ENCODE peak calls at places on chromosomes 3 and 15, in seven cellular contexts. C is aorta; K is uterus; H is thoracic aorta; J is astrocyte; M is naive thymus-derived CD4-positive, alpha-beta T cell; W is WERI-Rb-1. P is an unnamed sample.

GRCh38 chr15:43105077-43105769 is 615 bp downstream of the UBR1 start:
- DNase-seq in C (no peak), K (no peak), H (no peak), J (no peak), M (no peak), W (no peak), P (no peak)

GRCh38 chr3:130934442-130935089 is 40.7 kb downstream of the ATP2C1 start:
- DNase-seq in C (no peak), K (no peak), H (no peak), J (no peak), M (no peak), W (no peak), P (no peak)

GRCh38 chr3:66393486-66394260 is 107.1 kb downstream of the LRIG1 start:
- DNase-seq in C (no peak), K (no peak), H (no peak), J (peak; percentile 75), M (peak; percentile 73), W (no peak), P (no peak)

GRCh38 chr3:124772081-124772831 is 42.0 kb downstream of the UMPS start:
- DNase-seq in C (peak; percentile 58), K (peak; percentile 65), H (no peak), J (peak; percentile 70), M (no peak), W (peak; percentile 12), P (no peak)

GRCh38 chr3:176595307-176595706 is 602.0 kb downstream of the TBL1XR1 start:
- DNase-seq in C (no peak), K (no peak), H (no peak), J (peak; percentile 7), M (no peak), W (no peak), P (no peak)

GRCh38 chr3:10782011-10782410 is 34.0 kb upstream of the SLC6A11 start:
- DNase-seq in C (no peak), K (no peak), H (no peak), J (no peak), M (no peak), W (no peak), P (no peak)

GRCh38 chr3:154181127-154181691 is 60.0 kb downstream of the ARHGEF26 start:
- DNase-seq in C (no peak), K (no peak), H (no peak), J (no peak), M (no peak), W (peak; percentile 9), P (no peak)

GRCh38 chr3:14125193-14126016 is 553 bp downstream of the TMEM43 start:
- DNase-seq in C (peak; percentile 82), K (peak; percentile 81), H (no peak), J (peak; percentile 91), M (no peak), W (peak; percentile 54), P (peak; percentile 89)

GRCh38 chr3:123620338-123620737 is 35.5 kb upstream of the HACD2 start:
- DNase-seq in C (no peak), K (peak; percentile 78), H (no peak), J (peak; percentile 39), M (no peak), W (no peak), P (no peak)

GRCh38 chr3:63824309-63824708 is 5.2 kb downstream of the C3orf49 start:
- DNase-seq in C (no peak), K (no peak), H (no peak), J (peak; percentile 76), M (no peak), W (no peak), P (no peak)

GRCh38 chr3:159187706-159188105 is 385.9 kb downstream of the MFSD1 start:
- DNase-seq in C (no peak), K (no peak), H (no peak), J (no peak), M (no peak), W (no peak), P (no peak)

GRCh38 chr3:72176537-72177041 is 391.6 kb upstream of the PROK2 start:
- DNase-seq in C (no peak), K (no peak), H (no peak), J (no peak), M (no peak), W (no peak), P (no peak)

GRCh38 chr3:11381563-11381962 is 109.4 kb downstream of the ATG7 start:
- DNase-seq in C (no peak), K (no peak), H (no peak), J (no peak), M (no peak), W (no peak), P (no peak)

GRCh38 chr15:40046721-40047412 is 7.9 kb upstream of the SRP14 start:
- DNase-seq in C (no peak), K (no peak), H (no peak), J (peak; percentile 81), M (no peak), W (no peak), P (no peak)

GRCh38 chr3:126119008-126119675 is 35.2 kb upstream of the SLC41A3 start:
- DNase-seq in C (peak; percentile 9), K (peak; percentile 8), H (no peak), J (no peak), M (no peak), W (peak; percentile 3), P (peak; percentile 10)

GRCh38 chr3:24254649-24255048 is 240.0 kb downstream of the THRB start:
- DNase-seq in C (no peak), K (no peak), H (no peak), J (peak; percentile 94), M (no peak), W (no peak), P (no peak)

GRCh38 chr15:31171731-31172130 is 70.2 kb upstream of the TRPM1 start:
- DNase-seq in C (no peak), K (no peak), H (no peak), J (no peak), M (no peak), W (no peak), P (no peak)

GRCh38 chr3:44992555-44993470 is 16.8 kb downstream of the EXOSC7 start:
- DNase-seq in C (no peak), K (no peak), H (no peak), J (no peak), M (no peak), W (peak; percentile 32), P (no peak)

GRCh38 chr3:138051946-138052802 is 42.2 kb downstream of the CLDN18 start:
- DNase-seq in C (no peak), K (no peak), H (no peak), J (no peak), M (no peak), W (peak; percentile 53), P (no peak)

GRCh38 chr15:62063851-62064635 is 2.7 kb upstream of the C2CD4A start:
- DNase-seq in C (no peak), K (no peak), H (no peak), J (no peak), M (no peak), W (no peak), P (no peak)

GRCh38 chr15:90042766-90043525 is 41.8 kb downstream of the ZNF710 start:
- DNase-seq in C (no peak), K (no peak), H (no peak), J (no peak), M (no peak), W (no peak), P (no peak)

GRCh38 chr3:57597973-57598351 is 818 bp upstream of the ARF4 start:
- DNase-seq in C (no peak), K (no peak), H (no peak), J (no peak), M (no peak), W (no peak), P (no peak)

GRCh38 chr3:185658504-185658912 is 72.4 kb downstream of the SENP2 start:
- DNase-seq in C (peak; percentile 80), K (peak; percentile 82), H (peak; percentile 77), J (peak; percentile 99), M (no peak), W (no peak), P (peak; percentile 90)

GRCh38 chr3:190912736-190913135 is 50.2 kb upstream of the GMNC start:
- DNase-seq in C (no peak), K (no peak), H (no peak), J (no peak), M (no peak), W (no peak), P (no peak)

GRCh38 chr3:33439421-33440327 is 531 bp downstream of the UBP1 start:
- DNase-seq in C (peak; percentile 73), K (peak; percentile 47), H (no peak), J (peak; percentile 17), M (peak; percentile 39), W (peak; percentile 43), P (peak; percentile 85)

DNA sequence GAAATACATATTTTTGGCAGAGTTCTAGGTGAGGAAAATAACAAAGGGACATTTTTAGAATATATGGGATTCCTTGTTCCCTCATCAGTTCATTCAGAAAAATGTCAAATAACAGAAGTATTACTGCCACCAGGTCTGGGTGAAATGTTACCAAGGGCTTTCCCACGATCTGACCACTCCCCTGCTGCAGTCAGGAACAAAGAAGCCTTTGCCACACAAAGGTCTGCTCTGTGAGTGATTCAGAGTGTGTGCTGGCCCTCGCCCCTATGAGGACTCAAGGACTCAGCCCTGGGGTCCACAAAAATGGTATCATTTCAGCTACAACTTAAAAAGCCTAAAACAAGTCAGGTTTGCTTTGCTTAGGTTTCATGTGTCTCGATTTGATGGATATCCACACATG is 5.0 kb downstream of the MKRN3 start:
- DNase-seq in C (no peak), K (no peak), H (no peak), J (peak; percentile 24), M (no peak), W (no peak), P (no peak)
- H3K9me3 ChIP-seq in C (no peaks in the 10 kb centered on the region), K (no peaks in the 10 kb centered on the region), H (no peaks in the 10 kb centered on the region), J (no peaks in the 10 kb centered on the region), M (no peaks in the 10 kb centered on the region), W (peaks cover 5% of the 10 kb centered on the region), P (no peaks in the 10 kb centered on the region)

GRCh38 chr15:25055356-25056068 is 100.7 kb downstream of the SNRPN start:
- DNase-seq in C (no peak), K (no peak), H (no peak), J (no peak), M (no peak), W (no peak), P (no peak)
- H3K9me3 ChIP-seq in C (peaks cover 94% of the 10 kb centered on the region), K (no peaks in the 10 kb centered on the region), H (peaks cover 100% of the 10 kb centered on the region), J (peaks cover 100% of the 10 kb centered on the region), M (peaks cover 31% of the 10 kb centered on the region), W (peaks cover 77% of the 10 kb centered on the region), P (peaks cover 98% of the 10 kb centered on the region)

GRCh38 chr15:74540135-74540760 is 772 bp upstream of the ARID3B start:
- DNase-seq in C (no peak), K (no peak), H (no peak), J (peak; percentile 51), M (no peak), W (no peak), P (no peak)

GRCh38 chr15:74540761-74541493 is at the start of gene ARID3B:
- DNase-seq in C (peak; percentile 99), K (peak; percentile 98), H (peak; percentile 93), J (peak; percentile 97), M (peak; percentile 92), W (peak; percentile 99), P (peak; percentile 99)

GRCh38 chr15:74541494-74542191 is 623 bp downstream of the ARID3B start:
- DNase-seq in C (peak; percentile 54), K (peak; percentile 55), H (no peak), J (peak; percentile 37), M (peak; percentile 46), W (peak; percentile 61), P (peak; percentile 70)

GRCh38 chr15:74535388-74536084 is 5.5 kb upstream of the ARID3B start:
- DNase-seq in C (no peak), K (no peak), H (no peak), J (no peak), M (no peak), W (no peak), P (no peak)

GRCh38 chr15:74537736-74538135 is 3.3 kb upstream of the ARID3B start:
- DNase-seq in C (no peak), K (no peak), H (no peak), J (no peak), M (no peak), W (no peak), P (no peak)
- H3K9me3 ChIP-seq in C (no peaks in the 10 kb centered on the region), K (no peaks in the 10 kb centered on the region), H (no peaks in the 10 kb centered on the region), J (no peaks in the 10 kb centered on the region), M (no peaks in the 10 kb centered on the region), W (no peaks in the 10 kb centered on the region), P (no peaks in the 10 kb centered on the region)

GRCh38 chr15:27805261-27806220 is 293.6 kb downstream of the OCA2 start:
- DNase-seq in C (no peak), K (no peak), H (no peak), J (no peak), M (no peak), W (no peak), P (no peak)
- H3K9me3 ChIP-seq in C (no peaks in the 10 kb centered on the region), K (no peaks in the 10 kb centered on the region), H (no peaks in the 10 kb centered on the region), J (no peaks in the 10 kb centered on the region), M (no peaks in the 10 kb centered on the region), W (no peaks in the 10 kb centered on the region), P (no peaks in the 10 kb centered on the region)